ENCODE peak calls at places on chromosomes 11 and 22, in six cellular contexts. T is IMR-90, D is H9, Q is mesenchymal stem cell, Y is H1, R is trophoblast cell. K is an unnamed sample.

GRCh38 chr22:40422558-40423245 is 52.3 kb downstream of the SGSM3 start:
- DNase-seq in Q (no peak), D (no peak), R (no peak), Y (no peak), T (no peak), K (no peak)

GRCh38 chr11:133787379-133788103 is 57.8 kb downstream of the SPATA19 start:
- DNase-seq in R (peak), D (peak), Y (no peak), Q (no peak), T (no peak), K (peak)

GRCh38 chr11:8243458-8243857 is 20.2 kb downstream of the LMO1 start:
- DNase-seq in Q (no peak), D (no peak), T (no peak), R (no peak), Y (no peak), K (no peak)

GRCh38 chr22:22084089-22084711 is 101.6 kb upstream of the TOP3B start:
- DNase-seq in D (no peak), T (no peak), Y (no peak), Q (no peak), R (no peak), K (no peak)

GRCh38 chr11:95563859-95564258 is 225.7 kb downstream of the FAM76B start:
- DNase-seq in Q (no peak), Y (no peak), T (no peak), R (no peak), D (no peak), K (no peak)

GRCh38 chr22:49024775-49025440 is 802.8 kb downstream of the BRD1 start:
- DNase-seq in Q (no peak), D (no peak), T (no peak), Y (no peak), R (no peak), K (no peak)

GRCh38 chr11:61974766-61975631 is 7.6 kb upstream of the FTH1 start:
- DNase-seq in T (no peak), Q (no peak), D (no peak), R (no peak), Y (no peak), K (no peak)

GRCh38 chr11:6647282-6647679 is 8.3 kb downstream of the DCHS1 start:
- DNase-seq in Q (peak), T (peak), D (no peak), R (no peak), Y (no peak), K (no peak)

GRCh38 chr11:15159085-15159484 is 44.4 kb downstream of the INSC start:
- DNase-seq in R (peak), D (peak), T (peak), Y (no peak), Q (peak), K (no peak)

GRCh38 chr11:134752526-134752925 is 340.5 kb upstream of the B3GAT1 start:
- DNase-seq in Y (no peak), T (no peak), D (no peak), R (no peak), Q (no peak), K (no peak)

GRCh38 chr11:124745835-124746620 is 6.0 kb downstream of the VSIG2 start:
- DNase-seq in D (peak), T (no peak), R (peak), Q (no peak), Y (no peak), K (no peak)

GRCh38 chr11:117419915-117420485 is 92.3 kb downstream of the CEP164 start:
- DNase-seq in R (no peak), Q (no peak), T (no peak), D (no peak), Y (no peak), K (no peak)

GRCh38 chr11:8242480-8243280 is 21.0 kb downstream of the LMO1 start:
- DNase-seq in D (peak), Y (no peak), Q (no peak), T (no peak), R (no peak), K (no peak)

GRCh38 chr11:112343368-112344039 is 82.8 kb upstream of the PLET1 start:
- DNase-seq in Q (peak), T (peak), Y (no peak), D (no peak), R (no peak), K (no peak)

GRCh38 chr11:31813961-31814868 is 3.1 kb upstream of the PAX6 start:
- DNase-seq in R (peak), Q (no peak), Y (no peak), D (peak), T (no peak), K (no peak)

GRCh38 chr11:6864436-6864835 is 1.6 kb downstream of the OR10A2 start:
- DNase-seq in Y (no peak), Q (no peak), R (no peak), T (peak), D (no peak), K (no peak)

GRCh38 chr11:70948855-70949551 is 303.4 kb downstream of the SHANK2 start:
- DNase-seq in T (no peak), D (no peak), Y (no peak), R (no peak), Q (no peak), K (no peak)

GRCh38 chr11:65489706-65490310 is 9.0 kb upstream of the MALAT1 start:
- DNase-seq in R (peak), Q (no peak), T (no peak), Y (no peak), D (peak), K (no peak)

GRCh38 chr11:73975479-73975757 is 7.2 kb downstream of the UCP2 start:
- DNase-seq in T (no peak), Y (no peak), Q (no peak), D (no peak), R (no peak), K (no peak)

GRCh38 chr11:17036666-17037658 is 22.7 kb upstream of the PLEKHA7 start:
- DNase-seq in R (no peak), Q (no peak), D (peak), Y (no peak), T (no peak), K (no peak)

GRCh38 chr22:46815896-46816721 is 53.7 kb downstream of the TBC1D22A start:
- DNase-seq in Y (no peak), D (no peak), R (peak), Q (peak), T (peak), K (no peak)

GRCh38 chr22:19890502-19891349 is 36.1 kb upstream of the GNB1L start:
- DNase-seq in T (no peak), D (no peak), Q (no peak), R (peak), Y (no peak), K (no peak)

GRCh38 chr22:26544489-26544888 is 32.2 kb upstream of the TFIP11 start:
- DNase-seq in Q (no peak), Y (no peak), T (no peak), R (no peak), D (no peak), K (no peak)

GRCh38 chr11:133947298-133947905 is 9.4 kb downstream of the IGSF9B start:
- DNase-seq in Y (no peak), D (peak), T (peak), Q (peak), R (peak), K (peak)

GRCh38 chr11:115390441-115390840 is 113.8 kb downstream of the CADM1 start:
- DNase-seq in T (no peak), Y (no peak), Q (no peak), D (no peak), R (no peak), K (no peak)

GRCh38 chr22:35761037-35761436 is 43.4 kb downstream of the APOL5 start:
- DNase-seq in T (peak), R (no peak), Y (no peak), D (no peak), Q (no peak), K (no peak)

GRCh38 chr11:65419773-65420481 is 2.7 kb upstream of the NEAT1 start:
- DNase-seq in R (peak), Y (no peak), T (peak), D (peak), Q (peak), K (no peak)

GRCh38 chr22:49566141-49566541 is 261.5 kb downstream of the BRD1 start:
- DNase-seq in Q (no peak), Y (no peak), T (no peak), D (peak), R (no peak), K (no peak)

GRCh38 chr22:17951315-17951714 is 73.0 kb downstream of the MICAL3 start:
- DNase-seq in R (no peak), Q (no peak), T (no peak), D (no peak), Y (no peak), K (no peak)

GRCh38 chr11:66059966-66060680 is 8.0 kb downstream of the SF3B2 start:
- DNase-seq in D (no peak), R (no peak), Y (no peak), Q (no peak), T (no peak), K (no peak)

GRCh38 chr11:68213135-68213515 is at the start of gene KMT5B:
- DNase-seq in Y (no peak), D (no peak), R (peak), T (peak), Q (peak), K (peak)

GRCh38 chr11:80424012-80424695 is 983.3 kb upstream of the TENM4 start:
- DNase-seq in Q (no peak), Y (no peak), R (no peak), T (no peak), D (peak), K (no peak)

DNA sequence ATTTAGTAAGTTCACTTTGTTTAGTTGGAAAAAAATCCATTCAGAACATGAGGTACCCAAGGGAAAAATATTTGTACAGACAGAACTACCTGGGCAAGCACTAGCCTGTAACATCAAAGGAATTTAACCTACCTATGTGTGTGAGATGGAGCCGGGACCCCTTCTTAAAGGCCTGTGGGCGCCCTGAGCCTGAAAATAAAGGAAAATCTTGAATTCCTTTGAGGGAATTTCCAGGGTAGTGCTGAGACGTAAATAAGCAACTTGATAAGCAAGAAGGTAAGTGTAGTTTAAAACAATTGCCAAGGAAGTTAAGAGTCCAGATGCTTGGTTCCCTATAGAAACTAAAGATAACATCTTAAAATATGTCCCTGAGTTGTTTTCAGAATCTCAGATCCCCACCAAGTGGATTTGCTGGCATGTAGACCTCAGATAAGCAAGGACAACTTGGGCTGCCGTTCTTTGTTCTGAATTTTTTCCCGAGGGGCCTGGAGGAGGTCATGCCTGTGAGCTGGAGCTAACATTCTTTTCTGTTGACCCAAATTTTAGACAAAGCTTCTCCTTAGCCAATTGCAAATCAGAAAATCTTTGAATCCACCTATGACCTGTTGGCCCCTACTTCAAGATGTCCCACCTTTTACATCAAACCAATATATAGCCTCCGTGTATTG is 31.0 kb downstream of the MED17 start:
- DNase-seq in Y (no peak), R (peak), D (no peak), Q (no peak), T (no peak), K (no peak)
- H3K4ac ChIP-seq in Y (no peak), R (no peak), D (no peak), Q (no peak), T (no peak), K (no peak)

GRCh38 chr11:122628691-122629555 is 26.6 kb upstream of the UBASH3B start:
- DNase-seq in R (peak), Q (peak), T (peak), Y (peak), D (peak), K (peak)

GRCh38 chr11:122637538-122637937 is 18.0 kb upstream of the UBASH3B start:
- DNase-seq in Q (no peak), D (no peak), T (no peak), R (no peak), Y (no peak), K (no peak)

GRCh38 chr11:122632178-122632824 is 23.2 kb upstream of the UBASH3B start:
- DNase-seq in R (peak), T (no peak), Y (no peak), D (no peak), Q (peak), K (no peak)

GRCh38 chr11:122633219-122633829 is 22.2 kb upstream of the UBASH3B start:
- DNase-seq in T (peak), R (peak), D (peak), Q (peak), Y (no peak), K (peak)

DNA sequence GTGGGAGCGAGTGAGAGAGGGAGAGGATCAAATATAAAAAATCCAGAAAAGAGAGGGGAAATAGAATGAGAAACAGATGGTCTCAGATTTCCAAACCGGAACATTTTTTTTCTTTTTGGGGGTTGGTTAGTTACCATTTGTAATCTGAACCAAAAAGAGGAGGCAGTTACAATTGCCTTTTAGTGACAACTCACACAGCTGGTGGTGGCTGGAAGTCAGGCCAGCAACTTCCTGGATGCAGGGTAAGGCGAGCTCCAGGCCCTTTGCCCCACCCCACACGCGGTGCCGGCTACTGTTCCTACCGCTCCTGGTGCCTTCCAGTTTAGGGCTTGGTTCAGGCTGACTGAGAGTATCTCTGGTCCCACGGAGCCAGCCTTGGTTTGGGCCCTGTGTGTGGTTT is 21.0 kb upstream of the UBASH3B start:
- DNase-seq in T (peak), D (peak), Y (no peak), Q (peak), R (peak), K (no peak)
- H2AFZ ChIP-seq in T (peak), D (no peak), Y (peak), Q (peak), R (peak), K (peak)

DNA sequence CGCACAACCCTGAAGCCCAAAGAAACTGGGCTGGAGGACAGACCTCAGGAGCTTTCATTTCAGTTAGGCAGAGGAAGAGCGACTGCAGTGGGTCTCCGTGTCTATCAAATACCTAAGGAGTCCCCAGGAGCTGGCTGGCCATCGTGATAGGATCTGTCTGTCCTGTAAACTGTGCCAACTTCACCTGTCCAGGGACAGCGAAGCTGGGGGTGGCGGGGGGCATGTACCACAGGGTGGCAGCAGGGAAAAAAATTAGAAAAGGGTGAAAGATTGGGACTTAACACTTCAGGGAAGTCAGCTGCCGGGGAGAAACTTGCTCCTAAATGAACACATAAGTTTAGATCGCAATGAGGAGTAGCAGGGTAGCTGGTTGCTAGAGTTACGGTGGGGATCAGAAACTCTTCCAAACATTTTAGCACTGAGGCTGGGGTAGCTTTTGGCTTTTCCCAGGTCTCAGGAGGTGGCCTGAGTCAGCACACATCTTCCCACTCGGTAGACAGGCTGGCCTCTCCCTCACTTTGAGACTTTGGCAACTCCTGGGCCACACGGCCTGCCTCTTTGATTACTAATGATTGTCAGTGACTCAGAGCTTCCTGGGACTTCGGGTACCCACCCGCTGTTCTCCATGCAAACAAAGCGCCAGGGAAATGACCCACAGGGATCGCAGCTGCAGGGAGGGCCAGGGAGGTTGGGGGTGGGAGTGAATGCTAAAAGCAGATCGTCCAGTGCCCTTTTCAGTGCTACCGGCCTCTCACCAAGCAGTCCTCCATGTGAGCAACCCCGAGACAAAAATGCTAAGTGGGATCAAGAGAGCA is 2.9 kb upstream of the MTFP1 start:
- DNase-seq in R (peak), Y (peak), T (peak), D (peak), Q (peak), K (peak)
- H3K18ac ChIP-seq in R (peak), Y (peak), T (peak), D (peak), Q (peak), K (no peak)

GRCh38 chr11:108467091-108467823 is at the start of gene C11orf65:
- DNase-seq in R (peak), D (peak), T (peak), Y (peak), Q (peak), K (peak)

GRCh38 chr11:108466405-108466804 is 924 bp downstream of the C11orf65 start:
- DNase-seq in Y (no peak), Q (no peak), T (no peak), R (no peak), D (no peak), K (no peak)
- H3K4ac ChIP-seq in Y (no peak), Q (no peak), T (no peak), R (no peak), D (no peak), K (no peak)

GRCh38 chr11:13224324-13224723 is 53.3 kb upstream of the BMAL1 start:
- DNase-seq in D (no peak), T (no peak), Y (no peak), Q (no peak), R (peak), K (no peak)

GRCh38 chr11:13221722-13222121 is 55.9 kb upstream of the BMAL1 start:
- DNase-seq in Q (peak), Y (no peak), T (no peak), D (no peak), R (no peak), K (no peak)

GRCh38 chr11:13222285-13222684 is 55.3 kb upstream of the BMAL1 start:
- DNase-seq in D (no peak), R (no peak), T (peak), Y (no peak), Q (no peak), K (no peak)

GRCh38 chr11:13225058-13226001 is 52.3 kb upstream of the BMAL1 start:
- DNase-seq in Q (no peak), R (peak), Y (no peak), D (no peak), T (no peak), K (no peak)

GRCh38 chr11:13223112-13223511 is 54.5 kb upstream of the BMAL1 start:
- DNase-seq in T (no peak), D (no peak), Y (no peak), Q (no peak), R (no peak), K (no peak)
- H2AFZ ChIP-seq in T (peak), D (no peak), Y (no peak), Q (no peak), R (peak), K (no peak)

DNA sequence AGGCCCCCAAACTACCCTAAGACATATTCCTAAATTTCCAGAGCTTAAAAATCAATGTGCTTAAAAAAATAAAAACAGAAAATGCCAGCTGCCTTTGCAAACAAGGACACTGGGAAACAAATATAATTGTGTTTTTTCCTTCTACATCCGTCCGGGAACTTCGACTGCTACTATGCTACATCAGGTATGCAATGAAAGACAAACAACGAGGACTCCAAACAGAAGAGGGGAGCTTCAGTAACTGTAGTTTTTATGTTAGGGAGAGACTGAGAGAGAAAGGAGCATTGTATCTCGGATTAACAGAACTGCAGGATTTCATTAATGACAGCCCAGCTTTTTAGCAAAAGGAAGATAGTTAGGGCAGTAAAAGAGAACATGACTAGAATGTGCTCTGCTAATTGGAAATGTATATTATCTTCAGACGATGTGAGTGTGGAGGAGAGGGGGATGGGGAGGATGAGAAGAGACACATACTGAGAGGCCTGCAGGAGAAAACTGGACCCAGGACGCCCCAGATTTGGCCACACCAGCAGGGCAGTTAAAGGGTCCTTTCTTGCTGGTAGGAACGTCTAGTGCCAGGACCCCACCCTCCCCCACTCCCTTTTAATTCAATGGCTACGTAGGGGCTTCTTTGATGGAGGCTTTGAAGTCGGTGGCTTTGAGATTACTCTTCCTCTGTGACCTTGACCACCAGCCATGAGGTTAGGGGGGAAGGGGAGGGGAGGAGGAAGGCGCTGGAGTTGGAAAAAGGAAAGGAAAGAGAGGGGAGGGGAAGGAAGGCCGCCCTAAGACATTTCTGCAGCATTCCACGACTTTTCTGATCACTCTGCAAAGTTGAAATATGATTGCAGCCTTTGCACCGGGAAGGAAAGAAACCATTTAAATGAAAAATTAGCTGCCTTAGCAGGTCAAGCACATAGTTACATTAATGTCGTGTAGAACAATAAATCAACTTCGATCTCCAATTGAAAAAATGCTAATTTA is 187.1 kb downstream of the BLID start:
- DNase-seq in Q (no peak), T (no peak), R (no peak), D (peak), Y (no peak), K (peak)
- H3K18ac ChIP-seq in Q (no peak), T (peak), R (no peak), D (no peak), Y (no peak), K (no peak)

GRCh38 chr11:1576825-1577224 is 4.8 kb upstream of the DUSP8 start:
- DNase-seq in Q (no peak), D (no peak), Y (no peak), T (no peak), R (no peak), K (no peak)
- H3K4ac ChIP-seq in Q (no peak), D (no peak), Y (no peak), T (no peak), R (no peak), K (no peak)

GRCh38 chr11:111220716-111221115 is 24.8 kb upstream of the POU2AF2 start:
- DNase-seq in D (no peak), T (no peak), Q (no peak), R (no peak), Y (no peak), K (no peak)

GRCh38 chr11:111225871-111226270 is 19.7 kb upstream of the POU2AF2 start:
- DNase-seq in Q (no peak), T (no peak), Y (no peak), D (no peak), R (no peak), K (no peak)

GRCh38 chr11:111221208-111221607 is 24.3 kb upstream of the POU2AF2 start:
- DNase-seq in Q (no peak), T (no peak), D (no peak), Y (no peak), R (no peak), K (no peak)
- H2AFZ ChIP-seq in Q (no peak), T (no peak), D (no peak), Y (no peak), R (no peak), K (no peak)

GRCh38 chr11:27183672-27184457 is 143.2 kb downstream of the BBOX1 start:
- DNase-seq in D (no peak), T (peak), Q (peak), Y (no peak), R (peak), K (peak)
- H3K18ac ChIP-seq in D (no peak), T (no peak), Q (no peak), Y (no peak), R (no peak), K (no peak)

K was measured in neuronal stem cell.